ENCODE peak calls at places on chromosomes 16 and 17, in nine cellular contexts. One of them, this sample, is unnamed.

GRCh38 chr16:49464877-49465504 is 91.4 kb downstream of the C16orf78 start:
- DNase-seq in GM06990: no peak
- DNase-seq in transverse colon: no peak
- DNase-seq in heart left ventricle: no peak
- DNase-seq in K562: peak; percentile 62
- DNase-seq in cardiac fibroblast: no peak
- DNase-seq in uterus: no peak
- DNase-seq in MM.1S: peak; percentile 71
- DNase-seq in AG10803: no peak
- DNase-seq in this sample: no peak

GRCh38 chr17:29840884-29841283 is 89.1 kb downstream of the SSH2 start:
- DNase-seq in heart left ventricle: no peak
- DNase-seq in cardiac fibroblast: no peak
- DNase-seq in transverse colon: no peak
- DNase-seq in uterus: no peak
- DNase-seq in GM06990: no peak
- DNase-seq in AG10803: no peak
- DNase-seq in K562: no peak
- DNase-seq in MM.1S: no peak
- DNase-seq in this sample: peak; percentile 44

GRCh38 chr16:51129105-51129504 is 22.0 kb downstream of the SALL1 start:
- DNase-seq in heart left ventricle: no peak
- DNase-seq in GM06990: no peak
- DNase-seq in cardiac fibroblast: no peak
- DNase-seq in uterus: no peak
- DNase-seq in AG10803: no peak
- DNase-seq in K562: no peak
- DNase-seq in MM.1S: no peak
- DNase-seq in transverse colon: no peak
- DNase-seq in this sample: no peak

GRCh38 chr17:6269474-6269873 is 165.4 kb downstream of the AIPL1 start:
- DNase-seq in cardiac fibroblast: peak; percentile 12
- DNase-seq in K562: peak; percentile 20
- DNase-seq in uterus: no peak
- DNase-seq in MM.1S: peak; percentile 79
- DNase-seq in heart left ventricle: peak; percentile 32
- DNase-seq in AG10803: peak; percentile 25
- DNase-seq in GM06990: no peak
- DNase-seq in transverse colon: peak; percentile 10
- DNase-seq in this sample: peak; percentile 29

GRCh38 chr17:44989552-44990138 is 21.5 kb upstream of the C1QL1 start:
- DNase-seq in uterus: no peak
- DNase-seq in transverse colon: no peak
- DNase-seq in AG10803: no peak
- DNase-seq in K562: no peak
- DNase-seq in GM06990: peak; percentile 42
- DNase-seq in MM.1S: no peak
- DNase-seq in heart left ventricle: no peak
- DNase-seq in cardiac fibroblast: no peak
- DNase-seq in this sample: no peak

GRCh38 chr16:6153901-6154300 is 1056.3 kb upstream of the EEF2KMT start:
- DNase-seq in GM06990: no peak
- DNase-seq in heart left ventricle: no peak
- DNase-seq in transverse colon: no peak
- DNase-seq in uterus: no peak
- DNase-seq in cardiac fibroblast: no peak
- DNase-seq in AG10803: no peak
- DNase-seq in K562: no peak
- DNase-seq in MM.1S: no peak
- DNase-seq in this sample: peak; percentile 27

GRCh38 chr17:31053076-31053475 is 41.7 kb upstream of the NF1 start:
- DNase-seq in cardiac fibroblast: no peak
- DNase-seq in transverse colon: no peak
- DNase-seq in K562: no peak
- DNase-seq in uterus: no peak
- DNase-seq in heart left ventricle: no peak
- DNase-seq in AG10803: no peak
- DNase-seq in GM06990: no peak
- DNase-seq in MM.1S: no peak
- DNase-seq in this sample: no peak

GRCh38 chr17:44844390-44844830 is 3.3 kb upstream of the HIGD1B start:
- DNase-seq in GM06990: no peak
- DNase-seq in uterus: peak; percentile 42
- DNase-seq in transverse colon: no peak
- DNase-seq in cardiac fibroblast: peak; percentile 55
- DNase-seq in MM.1S: no peak
- DNase-seq in K562: no peak
- DNase-seq in AG10803: no peak
- DNase-seq in heart left ventricle: peak; percentile 73
- DNase-seq in this sample: no peak

GRCh38 chr17:41004397-41004796 is 4.5 kb downstream of the KRTAP3-1 start:
- DNase-seq in GM06990: no peak
- DNase-seq in cardiac fibroblast: no peak
- DNase-seq in AG10803: no peak
- DNase-seq in heart left ventricle: no peak
- DNase-seq in transverse colon: no peak
- DNase-seq in MM.1S: no peak
- DNase-seq in K562: no peak
- DNase-seq in uterus: no peak
- DNase-seq in this sample: no peak

GRCh38 chr17:48102700-48103378 is 1.6 kb upstream of the CBX1 start:
- DNase-seq in heart left ventricle: no peak
- DNase-seq in AG10803: no peak
- DNase-seq in transverse colon: no peak
- DNase-seq in cardiac fibroblast: no peak
- DNase-seq in GM06990: no peak
- DNase-seq in K562: no peak
- DNase-seq in uterus: no peak
- DNase-seq in MM.1S: peak; percentile 68
- DNase-seq in this sample: no peak

GRCh38 chr17:2312736-2313135 is 9.0 kb downstream of the SRR start:
- DNase-seq in MM.1S: no peak
- DNase-seq in transverse colon: no peak
- DNase-seq in GM06990: no peak
- DNase-seq in heart left ventricle: no peak
- DNase-seq in cardiac fibroblast: peak; percentile 39
- DNase-seq in K562: no peak
- DNase-seq in uterus: no peak
- DNase-seq in AG10803: no peak
- DNase-seq in this sample: no peak

GRCh38 chr17:35499548-35499947 is 37.9 kb downstream of the SLFN12L start:
- DNase-seq in MM.1S: no peak
- DNase-seq in transverse colon: no peak
- DNase-seq in uterus: no peak
- DNase-seq in AG10803: no peak
- DNase-seq in K562: no peak
- DNase-seq in cardiac fibroblast: no peak
- DNase-seq in heart left ventricle: no peak
- DNase-seq in GM06990: no peak
- DNase-seq in this sample: no peak

GRCh38 chr17:17385502-17385901 is 82.3 kb downstream of the NT5M start:
- DNase-seq in uterus: no peak
- DNase-seq in transverse colon: no peak
- DNase-seq in heart left ventricle: peak; percentile 48
- DNase-seq in AG10803: no peak
- DNase-seq in cardiac fibroblast: no peak
- DNase-seq in GM06990: no peak
- DNase-seq in K562: no peak
- DNase-seq in MM.1S: no peak
- DNase-seq in this sample: no peak

GRCh38 chr17:62111562-62112180 is 46.6 kb upstream of the MED13 start:
- DNase-seq in MM.1S: peak; percentile 31
- DNase-seq in transverse colon: peak; percentile 50
- DNase-seq in GM06990: no peak
- DNase-seq in K562: no peak
- DNase-seq in cardiac fibroblast: no peak
- DNase-seq in heart left ventricle: no peak
- DNase-seq in AG10803: no peak
- DNase-seq in uterus: no peak
- DNase-seq in this sample: no peak

GRCh38 chr17:78239489-78239931 is 8.1 kb downstream of the TMEM235 start:
- DNase-seq in MM.1S: no peak
- DNase-seq in uterus: no peak
- DNase-seq in GM06990: no peak
- DNase-seq in cardiac fibroblast: no peak
- DNase-seq in heart left ventricle: no peak
- DNase-seq in transverse colon: no peak
- DNase-seq in K562: peak; percentile 83
- DNase-seq in AG10803: no peak
- DNase-seq in this sample: no peak

GRCh38 chr17:36136031-36136430 is 32.4 kb downstream of the CCL4 start:
- DNase-seq in K562: no peak
- DNase-seq in heart left ventricle: no peak
- DNase-seq in AG10803: no peak
- DNase-seq in uterus: no peak
- DNase-seq in GM06990: no peak
- DNase-seq in cardiac fibroblast: no peak
- DNase-seq in transverse colon: no peak
- DNase-seq in MM.1S: no peak
- DNase-seq in this sample: no peak

GRCh38 chr17:53724726-53725125 is 98.0 kb upstream of the KIF2B start:
- DNase-seq in transverse colon: no peak
- DNase-seq in K562: no peak
- DNase-seq in GM06990: no peak
- DNase-seq in AG10803: peak; percentile 14
- DNase-seq in cardiac fibroblast: no peak
- DNase-seq in uterus: no peak
- DNase-seq in MM.1S: no peak
- DNase-seq in heart left ventricle: no peak
- DNase-seq in this sample: no peak

DNA sequence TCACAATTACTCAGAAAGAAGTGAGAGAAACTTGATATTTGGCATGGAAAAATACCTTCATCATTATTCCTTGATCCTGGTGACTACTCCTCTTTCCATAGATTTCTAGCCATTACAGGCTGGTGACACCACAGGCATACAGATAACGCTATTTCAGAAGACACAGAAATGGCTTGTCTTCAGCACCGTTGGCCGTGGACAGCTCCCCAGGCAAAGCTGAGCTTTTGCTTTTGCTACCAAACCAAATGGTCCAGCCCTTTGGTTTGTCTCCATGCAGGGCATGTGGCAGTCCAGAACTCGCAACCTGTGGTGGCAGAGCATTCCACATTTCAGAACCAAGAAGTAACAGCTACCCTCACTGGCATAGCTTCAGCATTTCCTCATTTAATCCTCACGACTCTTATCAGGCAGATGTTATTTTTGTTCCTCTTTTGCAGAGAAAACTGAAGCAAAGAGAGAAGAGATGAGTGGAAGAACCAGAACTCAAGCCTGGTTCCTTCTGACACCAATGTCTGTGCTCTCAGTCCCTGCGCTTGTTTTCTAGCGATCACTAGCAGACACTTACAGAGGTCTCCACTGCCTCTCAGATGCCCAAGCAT is 55.5 kb downstream of the HS3ST4 start:
- DNase-seq in GM06990: no peak
- DNase-seq in AG10803: no peak
- DNase-seq in uterus: no peak
- DNase-seq in MM.1S: peak; percentile 26
- DNase-seq in transverse colon: no peak
- DNase-seq in K562: peak; percentile 15
- DNase-seq in cardiac fibroblast: no peak
- DNase-seq in heart left ventricle: no peak
- DNase-seq in this sample: no peak
- H3K4me3 ChIP-seq in GM06990: no peak overlapping the region
- H3K4me3 ChIP-seq in AG10803: no peak overlapping the region
- H3K4me3 ChIP-seq in uterus: no peak overlapping the region
- H3K4me3 ChIP-seq in MM.1S: no peak overlapping the region
- H3K4me3 ChIP-seq in transverse colon: no peak overlapping the region
- H3K4me3 ChIP-seq in K562: no peak overlapping the region
- H3K4me3 ChIP-seq in cardiac fibroblast: no peak overlapping the region
- H3K4me3 ChIP-seq in heart left ventricle: no peak overlapping the region
- H3K4me3 ChIP-seq in this sample: no peak overlapping the region

GRCh38 chr17:7557825-7558543 is 566 bp upstream of the TNFSF13 start:
- DNase-seq in heart left ventricle: peak; percentile 90
- DNase-seq in cardiac fibroblast: peak; percentile 95
- DNase-seq in AG10803: peak; percentile 84
- DNase-seq in transverse colon: peak; percentile 94
- DNase-seq in uterus: peak; percentile 86
- DNase-seq in GM06990: peak; percentile 73
- DNase-seq in MM.1S: peak; percentile 80
- DNase-seq in K562: no peak
- DNase-seq in this sample: no peak

GRCh38 chr17:7556627-7557026 is 1.9 kb upstream of the TNFSF13 start:
- DNase-seq in MM.1S: no peak
- DNase-seq in heart left ventricle: no peak
- DNase-seq in K562: no peak
- DNase-seq in uterus: no peak
- DNase-seq in GM06990: no peak
- DNase-seq in AG10803: no peak
- DNase-seq in cardiac fibroblast: no peak
- DNase-seq in transverse colon: peak; percentile 76
- DNase-seq in this sample: no peak

GRCh38 chr17:7557147-7557764 is 1.3 kb upstream of the TNFSF13 start:
- DNase-seq in K562: no peak
- DNase-seq in uterus: no peak
- DNase-seq in AG10803: no peak
- DNase-seq in heart left ventricle: no peak
- DNase-seq in transverse colon: peak; percentile 78
- DNase-seq in cardiac fibroblast: no peak
- DNase-seq in MM.1S: no peak
- DNase-seq in GM06990: no peak
- DNase-seq in this sample: no peak

GRCh38 chr17:7553356-7553755 is 4.5 kb downstream of the TNFSF12 start:
- DNase-seq in uterus: no peak
- DNase-seq in heart left ventricle: no peak
- DNase-seq in AG10803: no peak
- DNase-seq in GM06990: no peak
- DNase-seq in cardiac fibroblast: no peak
- DNase-seq in MM.1S: no peak
- DNase-seq in K562: no peak
- DNase-seq in transverse colon: no peak
- DNase-seq in this sample: no peak

GRCh38 chr17:7555320-7555948 is 3.1 kb upstream of the TNFSF13 start:
- DNase-seq in GM06990: no peak
- DNase-seq in K562: no peak
- DNase-seq in cardiac fibroblast: no peak
- DNase-seq in uterus: no peak
- DNase-seq in AG10803: no peak
- DNase-seq in heart left ventricle: no peak
- DNase-seq in MM.1S: no peak
- DNase-seq in transverse colon: no peak
- DNase-seq in this sample: no peak
- TF ChIP-seq CTCF in GM06990: peak; percentile 6
- TF ChIP-seq CTCF in K562: no peak
- TF ChIP-seq CTCF in cardiac fibroblast: peak; percentile 5
- TF ChIP-seq CTCF in uterus: no peak
- TF ChIP-seq CTCF in AG10803: peak; percentile 19
- TF ChIP-seq CTCF in heart left ventricle: no peak
- TF ChIP-seq CTCF in MM.1S: no peak
- TF ChIP-seq CTCF in transverse colon: no peak
- TF ChIP-seq CTCF in this sample: peak; percentile 25

GRCh38 chr16:85248269-85248668 is 136.0 kb upstream of the CIBAR2 start:
- DNase-seq in cardiac fibroblast: no peak
- DNase-seq in heart left ventricle: no peak
- DNase-seq in K562: no peak
- DNase-seq in MM.1S: no peak
- DNase-seq in uterus: no peak
- DNase-seq in GM06990: no peak
- DNase-seq in transverse colon: no peak
- DNase-seq in AG10803: no peak
- DNase-seq in this sample: no peak
- H3K4me3 ChIP-seq in cardiac fibroblast: no peak overlapping the region
- H3K4me3 ChIP-seq in heart left ventricle: no peak overlapping the region
- H3K4me3 ChIP-seq in K562: no peak overlapping the region
- H3K4me3 ChIP-seq in MM.1S: no peak overlapping the region
- H3K4me3 ChIP-seq in uterus: no peak overlapping the region
- H3K4me3 ChIP-seq in GM06990: no peak overlapping the region
- H3K4me3 ChIP-seq in transverse colon: no peak overlapping the region
- H3K4me3 ChIP-seq in AG10803: no peak overlapping the region
- H3K4me3 ChIP-seq in this sample: no peak overlapping the region

GRCh38 chr17:63579633-63580032 is 21.1 kb upstream of the TACO1 start:
- DNase-seq in AG10803: no peak
- DNase-seq in uterus: no peak
- DNase-seq in transverse colon: no peak
- DNase-seq in MM.1S: no peak
- DNase-seq in cardiac fibroblast: no peak
- DNase-seq in GM06990: no peak
- DNase-seq in heart left ventricle: no peak
- DNase-seq in K562: no peak
- DNase-seq in this sample: no peak
- TF ChIP-seq CTCF in AG10803: no peak
- TF ChIP-seq CTCF in uterus: no peak
- TF ChIP-seq CTCF in transverse colon: no peak
- TF ChIP-seq CTCF in MM.1S: no peak
- TF ChIP-seq CTCF in cardiac fibroblast: no peak
- TF ChIP-seq CTCF in GM06990: no peak
- TF ChIP-seq CTCF in heart left ventricle: no peak
- TF ChIP-seq CTCF in K562: no peak
- TF ChIP-seq CTCF in this sample: no peak

This sample was measured in brain microvascular endothelial cell.